ENCODE peak calls at places on chromosomes 2 and 18, in ten cellular contexts. F, B, R, L, H, D, W, V, M and S are unnamed samples.

GRCh38 chr2:12543452-12544220 is 173.1 kb upstream of the TRIB2 start:
- DNase-seq in F (no peak), V (no peak), D (no peak), M (no peak), L (no peak), W (no peak), B (peak; percentile 30), R (no peak), H (no peak), S (no peak)

GRCh38 chr2:85522090-85522647 is 16.8 kb upstream of the MAT2A start:
- DNase-seq in W (no peak), V (no peak), M (no peak), H (no peak), D (no peak), F (no peak), L (peak; percentile 16), B (no peak), R (no peak), S (no peak)

GRCh38 chr2:238913931-238914647 is 66.2 kb downstream of the TWIST2 start:
- DNase-seq in H (no peak), D (peak; percentile 33), L (peak; percentile 60), M (no peak), B (no peak), F (peak; percentile 56), R (no peak), W (no peak), V (no peak), S (peak; percentile 73)

GRCh38 chr2:219207254-219207883 is 787 bp downstream of the ZFAND2B start:
- DNase-seq in B (no peak), W (no peak), M (no peak), H (no peak), V (no peak), R (no peak), L (peak; percentile 77), F (peak; percentile 66), D (no peak), S (no peak)

GRCh38 chr2:12451726-12452125 is 265.0 kb upstream of the TRIB2 start:
- DNase-seq in F (no peak), D (no peak), H (no peak), M (no peak), R (peak; percentile 27), B (no peak), V (no peak), W (no peak), L (no peak), S (no peak)

GRCh38 chr2:215737496-215737895 is 275.9 kb downstream of the MREG start:
- DNase-seq in B (no peak), V (peak; percentile 9), F (no peak), L (no peak), W (no peak), D (no peak), H (no peak), R (no peak), M (peak; percentile 74), S (no peak)

GRCh38 chr2:211649331-211649730 is 889.3 kb downstream of the ERBB4 start:
- DNase-seq in F (no peak), H (no peak), D (no peak), R (no peak), B (no peak), W (no peak), M (no peak), L (no peak), V (no peak), S (no peak)

GRCh38 chr2:192029089-192029488 is 165.6 kb downstream of the TMEFF2 start:
- DNase-seq in H (no peak), L (no peak), R (peak; percentile 55), M (peak; percentile 87), V (peak; percentile 43), D (no peak), F (no peak), B (no peak), W (peak; percentile 63), S (no peak)

GRCh38 chr18:44969214-44969842 is 288.6 kb downstream of the SETBP1 start:
- DNase-seq in B (no peak), V (no peak), M (peak; percentile 5), W (no peak), H (no peak), R (no peak), F (no peak), D (no peak), L (no peak), S (no peak)

GRCh38 chr2:107621186-107621835 is 205.4 kb upstream of the RGPD4 start:
- DNase-seq in F (no peak), W (no peak), R (no peak), M (no peak), V (no peak), B (no peak), H (no peak), L (no peak), D (no peak), S (no peak)

GRCh38 chr2:127932199-127932877 is 46.6 kb upstream of the AMMECR1L start:
- DNase-seq in R (no peak), W (peak; percentile 64), F (no peak), L (no peak), M (no peak), V (no peak), D (no peak), H (no peak), B (no peak), S (no peak)
- TF ChIP-seq POLR2AphosphoS5 in R (no peak), W (no peak), F (no peak), L (no peak), M (no peak), V (no peak), D (no peak), H (no peak), B (no peak), S (no peak)

DNA sequence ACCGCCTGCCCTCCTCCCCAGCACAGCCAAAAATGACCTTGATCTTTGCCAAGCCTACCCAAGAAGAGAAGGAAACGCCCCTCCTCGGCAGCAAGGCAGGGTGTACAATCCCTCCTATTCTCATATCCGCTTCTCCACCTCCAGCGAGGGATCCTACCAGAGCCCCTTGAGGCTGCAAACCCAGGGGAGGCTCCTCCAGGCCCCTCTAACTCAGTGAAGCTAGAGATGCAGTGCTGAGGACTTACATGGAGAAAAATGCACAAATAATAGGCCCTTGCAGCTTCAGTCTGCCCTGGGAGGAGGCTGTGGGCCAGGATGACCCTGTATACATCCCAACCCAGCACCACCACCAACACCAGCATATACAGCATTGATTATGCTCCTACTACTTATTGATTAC is 46.9 kb upstream of the POMC start:
- DNase-seq in L (no peak), V (no peak), D (no peak), B (no peak), W (no peak), H (no peak), F (no peak), R (no peak), M (no peak), S (no peak)
- H3K4me1 ChIP-seq in L (peaks cover 13% of the 10 kb centered on the region), V (peaks cover 4% of the 10 kb centered on the region), D (no peaks in the 10 kb centered on the region), B (peaks cover 8% of the 10 kb centered on the region), W (no peaks in the 10 kb centered on the region), H (no peaks in the 10 kb centered on the region), F (no peaks in the 10 kb centered on the region), R (peaks cover 7% of the 10 kb centered on the region), M (peaks cover 3% of the 10 kb centered on the region), S (peaks cover 10% of the 10 kb centered on the region)

GRCh38 chr2:141317986-141318385 is 812.8 kb downstream of the LRP1B start:
- DNase-seq in B (no peak), R (no peak), H (no peak), W (no peak), M (no peak), F (no peak), D (no peak), V (no peak), L (no peak), S (no peak)

GRCh38 chr2:141313972-141314371 is 816.8 kb downstream of the LRP1B start:
- DNase-seq in V (no peak), D (no peak), B (no peak), F (no peak), M (no peak), R (no peak), W (no peak), L (no peak), H (no peak), S (no peak)

GRCh38 chr2:141311430-141311829 is 819.4 kb downstream of the LRP1B start:
- DNase-seq in V (no peak), D (no peak), W (no peak), H (no peak), F (no peak), L (no peak), R (no peak), B (no peak), M (no peak), S (no peak)

GRCh38 chr2:141316606-141317005 is 814.2 kb downstream of the LRP1B start:
- DNase-seq in H (no peak), R (no peak), D (no peak), B (no peak), L (no peak), W (no peak), V (no peak), M (no peak), F (no peak), S (no peak)

GRCh38 chr2:141316103-141316502 is 814.7 kb downstream of the LRP1B start:
- DNase-seq in B (no peak), D (no peak), M (no peak), V (no peak), R (no peak), F (no peak), W (no peak), L (no peak), H (no peak), S (no peak)
- TF ChIP-seq POLR2AphosphoS5 in B (no peak), D (no peak), M (no peak), V (no peak), R (no peak), F (no peak), W (no peak), L (no peak), H (no peak), S (no peak)

GRCh38 chr2:101467306-101467705 is 7.6 kb downstream of the RFX8 start:
- DNase-seq in B (no peak), D (no peak), M (peak; percentile 40), F (no peak), R (no peak), W (no peak), V (no peak), L (no peak), H (no peak), S (no peak)

GRCh38 chr2:101473581-101473910 is 1.4 kb downstream of the RFX8 start:
- DNase-seq in V (no peak), M (no peak), D (no peak), L (no peak), R (no peak), B (no peak), H (no peak), F (no peak), W (no peak), S (no peak)

GRCh38 chr2:101473911-101474751 is 781 bp downstream of the RFX8 start:
- DNase-seq in D (no peak), H (peak; percentile 16), B (peak; percentile 84), M (peak; percentile 80), W (no peak), R (no peak), L (peak; percentile 85), V (no peak), F (peak; percentile 75), S (no peak)

GRCh38 chr2:101466426-101466825 is 8.5 kb downstream of the RFX8 start:
- DNase-seq in M (no peak), F (no peak), H (no peak), B (no peak), D (no peak), R (no peak), V (no peak), W (no peak), L (no peak), S (no peak)

DNA sequence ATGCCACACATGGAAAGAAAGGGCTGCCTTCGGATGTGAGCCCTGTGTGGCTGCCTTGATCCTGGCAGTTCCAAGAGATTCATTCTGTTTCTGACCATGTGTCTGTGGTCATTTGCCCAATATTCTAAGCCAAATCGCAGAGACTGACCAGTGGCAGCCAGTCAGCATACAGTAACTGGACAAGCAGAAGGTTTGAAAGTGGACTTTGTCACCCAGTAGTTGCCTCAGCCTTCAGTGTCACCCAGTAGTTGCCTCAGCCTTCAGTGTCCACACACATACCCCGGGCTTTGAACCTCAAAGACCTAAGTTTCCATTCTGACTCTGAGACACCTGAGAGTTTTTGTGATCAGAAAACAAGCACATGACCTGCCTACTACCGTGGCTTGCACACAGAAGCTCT is 5.0 kb downstream of the RFX8 start:
- DNase-seq in L (no peak), H (no peak), M (no peak), F (no peak), B (no peak), V (no peak), R (no peak), D (no peak), W (no peak), S (no peak)
- H3K4me1 ChIP-seq in L (peaks cover 25% of the 10 kb centered on the region), H (no peaks in the 10 kb centered on the region), M (peaks cover 10% of the 10 kb centered on the region), F (no peaks in the 10 kb centered on the region), B (no peaks in the 10 kb centered on the region), V (peaks cover 13% of the 10 kb centered on the region), R (peaks cover 9% of the 10 kb centered on the region), D (no peaks in the 10 kb centered on the region), W (no peaks in the 10 kb centered on the region), S (peaks cover 16% of the 10 kb centered on the region)